ENCODE peak calls at places on chromosomes 5 and 9, in five cellular contexts. C is stomach, B is heart right ventricle, M is PC-9, F is lung. A is an unnamed sample.

GRCh38 chr9:22030101-22030598 is 21.0 kb upstream of the CDKN2B start:
- DNase-seq in C (no peak), F (no peak), M (peak; percentile 3), B (no peak), A (no peak)

GRCh38 chr5:77302247-77302646 is 91.8 kb downstream of the PDE8B start:
- DNase-seq in C (no peak), F (no peak), B (no peak), M (no peak), A (no peak)

GRCh38 chr5:126398791-126399190 is 24.4 kb upstream of the GRAMD2B start:
- DNase-seq in M (no peak), C (no peak), F (no peak), B (no peak), A (no peak)

GRCh38 chr5:52807037-52807436 is 19.3 kb downstream of the ITGA1 start:
- DNase-seq in C (no peak), F (no peak), M (no peak), B (no peak), A (no peak)

GRCh38 chr9:127910613-127911205 is 6.1 kb downstream of the ST6GALNAC4 start:
- DNase-seq in M (no peak), F (no peak), B (no peak), C (no peak), A (no peak)

GRCh38 chr5:136192526-136193395 is at the start of gene SMIM32:
- DNase-seq in M (no peak), B (no peak), C (no peak), F (no peak), A (no peak)

GRCh38 chr9:129482521-129483466 is 138.1 kb downstream of the C9orf50 start:
- DNase-seq in B (peak; percentile 84), M (peak; percentile 92), C (peak; percentile 92), F (peak; percentile 87), A (no peak)

GRCh38 chr5:78696637-78697036 is 48.1 kb upstream of the LHFPL2 start:
- DNase-seq in M (no peak), B (no peak), F (no peak), C (no peak), A (no peak)

GRCh38 chr9:83066771-83067170 is 3.8 kb upstream of the RASEF start:
- DNase-seq in B (no peak), M (no peak), F (no peak), C (no peak), A (no peak)

GRCh38 chr9:17988489-17988888 is 409.6 kb downstream of the SH3GL2 start:
- DNase-seq in F (no peak), C (no peak), M (no peak), B (no peak), A (no peak)

GRCh38 chr5:149162401-149163084 is 21.2 kb downstream of the ABLIM3 start:
- DNase-seq in F (no peak), C (no peak), M (peak; percentile 48), B (no peak), A (no peak)

GRCh38 chr9:89891221-89892052 is 286.6 kb downstream of the GADD45G start:
- DNase-seq in B (peak; percentile 62), M (no peak), F (no peak), C (peak; percentile 36), A (no peak)

GRCh38 chr5:89060768-89061167 is 177.8 kb upstream of the MEF2C start:
- DNase-seq in M (no peak), C (no peak), B (no peak), F (no peak), A (no peak)

GRCh38 chr9:34796924-34797323 is 87.0 kb upstream of the CCL21 start:
- DNase-seq in M (no peak), F (no peak), C (no peak), B (no peak), A (no peak)

GRCh38 chr5:168365581-168366081 is 74.2 kb downstream of the WWC1 start:
- DNase-seq in M (peak; percentile 88), B (no peak), C (peak; percentile 74), F (peak; percentile 81), A (no peak)

GRCh38 chr9:38059233-38059936 is 9.6 kb downstream of the SHB start:
- DNase-seq in C (no peak), F (no peak), B (peak; percentile 39), M (no peak), A (no peak)

DNA sequence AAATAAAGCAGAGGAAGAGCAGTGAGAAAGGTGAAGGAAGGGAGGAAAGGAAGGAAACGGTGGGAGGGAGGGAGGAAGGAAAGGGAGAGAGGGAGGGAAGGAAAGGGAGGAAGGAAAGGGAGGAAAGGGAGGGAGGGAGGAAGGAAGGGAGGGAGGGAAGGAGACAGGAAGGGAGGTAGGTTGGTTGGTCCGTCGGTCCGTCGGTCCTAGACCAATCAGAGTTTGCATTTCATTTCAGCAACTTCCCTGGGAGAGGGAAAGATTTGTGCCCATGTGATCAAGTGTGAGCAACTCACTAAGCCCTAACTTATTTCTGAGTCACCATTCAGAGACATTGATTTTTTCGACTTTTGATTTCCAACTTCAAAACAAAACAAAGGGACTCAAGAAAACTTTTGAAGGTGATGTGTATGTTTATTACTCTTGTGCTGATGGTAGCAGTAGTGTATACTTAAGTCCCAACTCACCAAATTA is 18.8 kb downstream of the NANS start:
- DNase-seq in M (no peak), B (no peak), C (peak; percentile 44), F (no peak), A (no peak)
- H3K27ac ChIP-seq in M (peak overlapping the region; percentile 8), B (no peak overlapping the region), C (peak overlapping the region; percentile 92), F (no peak overlapping the region), A (no peak overlapping the region)

GRCh38 chr9:134068742-134069535 is 1.1 kb upstream of the BRD3 start:
- DNase-seq in M (no peak), C (peak; percentile 26), B (no peak), F (peak; percentile 26), A (no peak)
- H3K27ac ChIP-seq in M (no peak overlapping the region), C (peak overlapping the region; percentile 92), B (peak overlapping the region; percentile 98), F (peak overlapping the region; percentile 85), A (peak overlapping the region; percentile 97)

GRCh38 chr9:16871358-16872151 is 1.1 kb upstream of the BNC2 start:
- DNase-seq in M (peak; percentile 19), B (peak; percentile 57), F (peak; percentile 46), C (peak; percentile 35), A (no peak)
- H3K27ac ChIP-seq in M (no peak overlapping the region), B (peak overlapping the region; percentile 82), F (peak overlapping the region; percentile 80), C (peak overlapping the region; percentile 90), A (no peak overlapping the region)

DNA sequence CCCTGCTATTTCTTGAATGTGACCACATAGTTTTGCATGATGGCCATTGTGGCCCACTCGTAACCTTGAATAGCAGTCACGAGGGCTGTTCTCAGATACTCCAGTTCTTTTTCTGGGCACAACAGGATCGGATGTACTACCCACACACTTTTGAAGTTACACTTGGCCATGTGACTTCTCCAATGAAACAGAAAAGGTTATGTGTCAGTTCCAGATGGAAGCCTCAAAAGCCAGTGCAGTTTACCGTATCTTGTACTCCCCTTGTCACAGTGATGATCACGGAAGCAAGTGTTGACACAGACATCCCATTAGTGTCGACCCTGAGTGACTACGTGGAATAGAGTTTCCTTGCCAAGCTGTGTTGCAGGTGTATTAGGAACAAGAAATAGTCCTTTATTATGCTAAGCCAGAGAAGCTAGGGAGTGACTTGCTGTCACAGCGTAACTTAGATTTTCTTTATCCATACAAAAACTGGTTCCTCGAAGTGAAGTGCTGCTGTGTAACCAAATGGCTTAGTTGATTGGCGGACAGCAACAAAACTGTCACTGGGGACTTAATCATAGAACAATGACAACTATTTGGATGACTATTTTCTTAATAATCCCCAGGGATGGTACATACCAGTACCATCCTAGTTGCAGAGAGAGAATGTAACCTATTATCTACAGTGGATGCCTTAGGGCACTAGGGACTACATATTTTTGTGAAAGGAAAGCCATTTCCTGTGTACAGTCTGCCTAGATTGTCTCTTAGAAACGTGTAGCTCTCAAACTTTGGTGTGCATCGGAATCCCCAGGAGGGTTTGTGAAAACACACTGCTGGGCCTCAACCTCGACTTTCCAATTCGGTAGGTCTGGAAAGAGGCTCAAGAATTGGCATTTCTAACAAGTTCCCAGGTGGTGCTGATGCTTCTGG is 90.1 kb upstream of the DMRT1 start:
- DNase-seq in B (no peak), M (peak; percentile 2), C (no peak), F (peak; percentile 47), A (no peak)
- H3K27ac ChIP-seq in B (peak overlapping the region; percentile 73), M (peak overlapping the region; percentile 32), C (peak overlapping the region; percentile 78), F (peak overlapping the region; percentile 39), A (peak overlapping the region; percentile 44)

DNA sequence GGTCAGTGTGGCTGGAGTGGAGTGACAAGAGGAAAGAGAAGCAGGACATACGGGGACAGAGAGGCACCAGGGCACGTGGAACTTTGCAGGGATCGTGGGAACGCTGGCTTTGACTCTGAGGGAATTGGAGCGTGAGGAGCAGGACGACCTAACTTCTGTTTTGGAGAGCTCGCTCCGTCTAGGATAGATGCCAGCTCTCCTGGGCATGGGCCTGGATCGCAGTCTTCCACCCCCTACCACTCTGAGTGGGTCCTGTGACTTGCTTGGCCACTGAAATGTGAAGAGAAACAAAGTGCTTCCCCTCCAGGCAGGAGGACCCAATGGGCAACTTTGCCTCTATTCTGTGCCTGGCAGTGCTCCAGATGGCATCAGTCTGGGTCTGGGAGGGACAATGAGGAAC is 8.7 kb upstream of the SH3PXD2B start:
- DNase-seq in M (no peak), C (no peak), F (no peak), B (no peak), A (no peak)
- H3K27ac ChIP-seq in M (no peak overlapping the region), C (no peak overlapping the region), F (no peak overlapping the region), B (no peak overlapping the region), A (no peak overlapping the region)

DNA sequence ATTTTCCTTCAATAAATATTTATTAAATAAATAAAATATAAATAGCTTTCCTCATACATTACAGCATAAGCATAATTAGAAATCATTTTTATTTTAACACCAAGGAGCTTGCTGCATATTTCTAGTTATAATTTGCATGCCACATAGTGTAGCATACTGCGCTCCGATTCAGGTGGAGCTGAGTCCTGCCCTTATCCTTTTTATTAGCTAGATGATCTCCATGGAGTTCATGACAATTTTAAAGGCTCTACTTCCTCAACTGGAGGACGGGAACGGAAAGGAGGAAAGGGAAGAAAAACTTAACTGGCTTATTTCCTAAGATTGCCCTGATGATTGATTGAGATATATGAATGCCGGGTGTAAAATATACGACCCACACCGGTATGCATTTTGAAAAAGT is 385.2 kb downstream of the PLK2 start:
- DNase-seq in F (no peak), M (no peak), C (no peak), B (no peak), A (no peak)
- H3K27ac ChIP-seq in F (no peak overlapping the region), M (no peak overlapping the region), C (no peak overlapping the region), B (peak overlapping the region; percentile 92), A (no peak overlapping the region)

A was measured in caudate nucleus.